ENCODE peak calls at places on chromosomes 7 and 10, in five cellular contexts. One of them, this sample, is unnamed.

GRCh38 chr10:77451886-77452285 is 185.7 kb downstream of the KCNMA1 start:
- DNase-seq in Peyer's patch: no peak
- DNase-seq in activated CD8-positive, alpha-beta memory T cell treated with anti-CD3 and anti-CD28 coated beads, Interleukin-2, amount 50 U/mL, for 4 hours: no peak
- DNase-seq in activated naive CD8-positive, alpha-beta T cell treated with anti-CD3 and anti-CD28 coated beads for 36 hours: no peak
- DNase-seq in lung microvascular endothelial cell: no peak
- DNase-seq in this sample: no peak

GRCh38 chr7:69078997-69079769 is 519.1 kb upstream of the AUTS2 start:
- DNase-seq in activated naive CD8-positive, alpha-beta T cell treated with anti-CD3 and anti-CD28 coated beads for 36 hours: no peak
- DNase-seq in Peyer's patch: no peak
- DNase-seq in lung microvascular endothelial cell: no peak
- DNase-seq in activated CD8-positive, alpha-beta memory T cell treated with anti-CD3 and anti-CD28 coated beads, Interleukin-2, amount 50 U/mL, for 4 hours: no peak
- DNase-seq in this sample: no peak

GRCh38 chr7:69654381-69654780 is 56.1 kb downstream of the AUTS2 start:
- DNase-seq in activated CD8-positive, alpha-beta memory T cell treated with anti-CD3 and anti-CD28 coated beads, Interleukin-2, amount 50 U/mL, for 4 hours: no peak
- DNase-seq in activated naive CD8-positive, alpha-beta T cell treated with anti-CD3 and anti-CD28 coated beads for 36 hours: no peak
- DNase-seq in lung microvascular endothelial cell: no peak
- DNase-seq in Peyer's patch: no peak
- DNase-seq in this sample: no peak

GRCh38 chr7:143512488-143513340 is 35.0 kb downstream of the TAS2R41 start:
- DNase-seq in activated naive CD8-positive, alpha-beta T cell treated with anti-CD3 and anti-CD28 coated beads for 36 hours: no peak
- DNase-seq in activated CD8-positive, alpha-beta memory T cell treated with anti-CD3 and anti-CD28 coated beads, Interleukin-2, amount 50 U/mL, for 4 hours: no peak
- DNase-seq in Peyer's patch: no peak
- DNase-seq in lung microvascular endothelial cell: peak
- DNase-seq in this sample: no peak

GRCh38 chr7:20778063-20778721 is 8.5 kb downstream of the SP8 start:
- DNase-seq in Peyer's patch: no peak
- DNase-seq in activated naive CD8-positive, alpha-beta T cell treated with anti-CD3 and anti-CD28 coated beads for 36 hours: peak
- DNase-seq in activated CD8-positive, alpha-beta memory T cell treated with anti-CD3 and anti-CD28 coated beads, Interleukin-2, amount 50 U/mL, for 4 hours: no peak
- DNase-seq in lung microvascular endothelial cell: peak
- DNase-seq in this sample: peak

GRCh38 chr10:92074126-92074887 is 150.7 kb downstream of the BTAF1 start:
- DNase-seq in activated naive CD8-positive, alpha-beta T cell treated with anti-CD3 and anti-CD28 coated beads for 36 hours: no peak
- DNase-seq in activated CD8-positive, alpha-beta memory T cell treated with anti-CD3 and anti-CD28 coated beads, Interleukin-2, amount 50 U/mL, for 4 hours: no peak
- DNase-seq in Peyer's patch: no peak
- DNase-seq in lung microvascular endothelial cell: peak
- DNase-seq in this sample: no peak

GRCh38 chr7:25894902-25895791 is 256.9 kb upstream of the NFE2L3 start:
- DNase-seq in lung microvascular endothelial cell: peak
- DNase-seq in Peyer's patch: peak
- DNase-seq in activated CD8-positive, alpha-beta memory T cell treated with anti-CD3 and anti-CD28 coated beads, Interleukin-2, amount 50 U/mL, for 4 hours: peak
- DNase-seq in activated naive CD8-positive, alpha-beta T cell treated with anti-CD3 and anti-CD28 coated beads for 36 hours: peak
- DNase-seq in this sample: peak

GRCh38 chr7:102468416-102469350 is 3.9 kb downstream of the LRWD1 start:
- DNase-seq in lung microvascular endothelial cell: no peak
- DNase-seq in activated CD8-positive, alpha-beta memory T cell treated with anti-CD3 and anti-CD28 coated beads, Interleukin-2, amount 50 U/mL, for 4 hours: no peak
- DNase-seq in activated naive CD8-positive, alpha-beta T cell treated with anti-CD3 and anti-CD28 coated beads for 36 hours: no peak
- DNase-seq in Peyer's patch: no peak
- DNase-seq in this sample: peak

GRCh38 chr7:103592187-103592586 is 146.2 kb upstream of the SLC26A5 start:
- DNase-seq in activated CD8-positive, alpha-beta memory T cell treated with anti-CD3 and anti-CD28 coated beads, Interleukin-2, amount 50 U/mL, for 4 hours: no peak
- DNase-seq in activated naive CD8-positive, alpha-beta T cell treated with anti-CD3 and anti-CD28 coated beads for 36 hours: no peak
- DNase-seq in Peyer's patch: no peak
- DNase-seq in lung microvascular endothelial cell: no peak
- DNase-seq in this sample: no peak

GRCh38 chr10:60434418-60435046 is 44.9 kb upstream of the ANK3 start:
- DNase-seq in Peyer's patch: peak
- DNase-seq in activated naive CD8-positive, alpha-beta T cell treated with anti-CD3 and anti-CD28 coated beads for 36 hours: no peak
- DNase-seq in activated CD8-positive, alpha-beta memory T cell treated with anti-CD3 and anti-CD28 coated beads, Interleukin-2, amount 50 U/mL, for 4 hours: no peak
- DNase-seq in lung microvascular endothelial cell: peak
- DNase-seq in this sample: no peak

This sample was measured in aorta.